ENCODE peak calls at places on chromosomes 6 and 20, in four cellular contexts. I, N, G and M are unnamed samples.

GRCh38 chr6:105993341-105993740 is 92.8 kb upstream of the PRDM1 start:
- DNase-seq in I (no peak), N (no peak), G (no peak), M (no peak)

GRCh38 chr6:42694586-42694985 is 27.8 kb downstream of the PRPH2 start:
- DNase-seq in I (no peak), N (no peak), G (no peak), M (no peak)

GRCh38 chr20:6530254-6530653 is 237.2 kb upstream of the BMP2 start:
- DNase-seq in I (no peak), N (no peak), G (no peak), M (no peak)

GRCh38 chr6:42175860-42176259 is 2.7 kb downstream of the GUCA1A start:
- DNase-seq in I (no peak), N (no peak), G (no peak), M (no peak)

GRCh38 chr6:130140084-130140483 is 82.7 kb downstream of the SAMD3 start:
- DNase-seq in I (no peak), N (no peak), G (no peak), M (no peak)

GRCh38 chr20:4225778-4226177 is 210.4 kb upstream of the RNF24 start:
- DNase-seq in I (no peak), N (no peak), G (peak; percentile 85), M (peak; percentile 64)

GRCh38 chr6:31272856-31273626 is 1.1 kb upstream of the HLA-C start:
- DNase-seq in I (no peak), N (no peak), G (no peak), M (no peak)

GRCh38 chr6:36997811-36998722 is 7.4 kb upstream of the FGD2 start:
- DNase-seq in I (peak; percentile 60), N (no peak), G (no peak), M (no peak)

GRCh38 chr6:34305982-34306702 is 57.3 kb upstream of the SMIM29 start:
- DNase-seq in I (peak; percentile 55), N (no peak), G (no peak), M (no peak)

GRCh38 chr20:62426678-62427077 is 661 bp downstream of the RBBP8NL start:
- DNase-seq in I (no peak), N (no peak), G (no peak), M (no peak)

GRCh38 chr6:96032646-96033045 is 16.9 kb downstream of the FUT9 start:
- DNase-seq in I (no peak), N (no peak), G (no peak), M (no peak)

GRCh38 chr20:14918981-14919380 is 581.6 kb upstream of the FLRT3 start:
- DNase-seq in I (no peak), N (no peak), G (no peak), M (no peak)

GRCh38 chr6:12232339-12232738 is 57.8 kb upstream of the EDN1 start:
- DNase-seq in I (no peak), N (no peak), G (peak; percentile 34), M (no peak)

GRCh38 chr20:19590382-19590781 is 167.7 kb upstream of the RIN2 start:
- DNase-seq in I (no peak), N (no peak), G (no peak), M (no peak)

GRCh38 chr6:139983555-139984276 is 609.3 kb upstream of the CITED2 start:
- DNase-seq in I (no peak), N (no peak), G (no peak), M (no peak)

GRCh38 chr6:27290065-27290849 is 21.8 kb downstream of the POM121L2 start:
- DNase-seq in I (no peak), N (no peak), G (no peak), M (peak; percentile 69)

GRCh38 chr6:34990971-34991560 is 102.0 kb downstream of the ANKS1A start:
- DNase-seq in I (no peak), N (no peak), G (no peak), M (no peak)

GRCh38 chr6:49110876-49111275 is 352.2 kb downstream of the MMUT start:
- DNase-seq in I (no peak), N (no peak), G (no peak), M (no peak)

GRCh38 chr6:3794092-3794491 is 42.6 kb upstream of the PXDC1 start:
- DNase-seq in I (no peak), N (no peak), G (no peak), M (no peak)

GRCh38 chr20:5862703-5863039 is 87.7 kb downstream of the TRMT6 start:
- DNase-seq in I (no peak), N (no peak), G (no peak), M (no peak)

GRCh38 chr6:116611020-116611419 is 5.3 kb upstream of the RSPH4A start:
- DNase-seq in I (no peak), N (no peak), G (no peak), M (no peak)

GRCh38 chr6:132964101-132964867 is 149.9 kb downstream of the RPS12 start:
- DNase-seq in I (no peak), N (peak; percentile 9), G (peak; percentile 54), M (peak; percentile 10)

GRCh38 chr6:73286752-73287151 is 23.8 kb upstream of the KHDC1 start:
- DNase-seq in I (no peak), N (no peak), G (no peak), M (no peak)

GRCh38 chr6:75424610-75425548 is 68.7 kb downstream of the FILIP1 start:
- DNase-seq in I (no peak), N (no peak), G (peak; percentile 16), M (peak; percentile 24)